ENCODE peak calls at places on chromosomes 1 and 21, in seven cellular contexts. F, N, H, W, B, U and E are unnamed samples.

GRCh38 chr1:7427901-7428300 is 343.2 kb upstream of the VAMP3 start:
- DNase-seq in F (no peak), N (no peak), H (no peak), W (peak; percentile 67), B (no peak), U (no peak), E (no peak)

GRCh38 chr1:168301664-168302320 is 21.1 kb downstream of the TBX19 start:
- DNase-seq in F (no peak), N (no peak), H (no peak), W (no peak), B (peak; percentile 96), U (no peak), E (no peak)

GRCh38 chr1:85068846-85069245 is 20.5 kb upstream of the MCOLN3 start:
- DNase-seq in F (no peak), N (no peak), H (no peak), W (no peak), B (no peak), U (no peak), E (no peak)

GRCh38 chr1:53848025-53848424 is 9.9 kb upstream of the NDC1 start:
- DNase-seq in F (no peak), N (no peak), H (no peak), W (no peak), B (no peak), U (no peak), E (no peak)

GRCh38 chr1:38014171-38014570 is 1.6 kb downstream of the UTP11 start:
- DNase-seq in F (no peak), N (no peak), H (no peak), W (no peak), B (no peak), U (no peak), E (no peak)

GRCh38 chr1:22259581-22260282 is 116.8 kb upstream of the WNT4 start:
- DNase-seq in F (no peak), N (no peak), H (no peak), W (peak; percentile 91), B (no peak), U (no peak), E (no peak)

GRCh38 chr1:85243336-85243735 is 16.1 kb downstream of the C1orf52 start:
- DNase-seq in F (no peak), N (no peak), H (no peak), W (no peak), B (no peak), U (no peak), E (no peak)

GRCh38 chr1:228988655-228989054 is 253.4 kb downstream of the RHOU start:
- DNase-seq in F (no peak), N (no peak), H (no peak), W (no peak), B (no peak), U (no peak), E (no peak)

GRCh38 chr1:99264201-99265021 is at the start of gene PLPPR4:
- DNase-seq in F (no peak), N (peak; percentile 17), H (peak; percentile 31), W (peak; percentile 71), B (peak; percentile 5), U (no peak), E (peak; percentile 33)

GRCh38 chr1:36880155-36881070 is 153.9 kb downstream of the GRIK3 start:
- DNase-seq in F (no peak), N (no peak), H (no peak), W (no peak), B (no peak), U (no peak), E (no peak)

GRCh38 chr21:25507522-25507921 is 99.8 kb downstream of the MRPL39 start:
- DNase-seq in F (no peak), N (no peak), H (no peak), W (no peak), B (no peak), U (no peak), E (no peak)

GRCh38 chr21:16583567-16583966 is 853.8 kb downstream of the USP25 start:
- DNase-seq in F (no peak), N (no peak), H (no peak), W (no peak), B (no peak), U (no peak), E (no peak)

GRCh38 chr1:26278835-26279597 is 870 bp upstream of the SH3BGRL3 start:
- DNase-seq in F (no peak), N (no peak), H (no peak), W (peak; percentile 60), B (peak; percentile 54), U (no peak), E (no peak)

GRCh38 chr1:182159443-182159842 is 97.9 kb upstream of the ZNF648 start:
- DNase-seq in F (no peak), N (no peak), H (no peak), W (no peak), B (no peak), U (no peak), E (no peak)

GRCh38 chr21:37339527-37339889 is 27.1 kb upstream of the DYRK1A start:
- DNase-seq in F (no peak), N (no peak), H (no peak), W (no peak), B (no peak), U (no peak), E (no peak)

GRCh38 chr21:37338671-37339526 is 27.7 kb upstream of the DYRK1A start:
- DNase-seq in F (peak; percentile 70), N (peak; percentile 51), H (no peak), W (peak; percentile 73), B (peak; percentile 95), U (no peak), E (no peak)

GRCh38 chr21:37335053-37335452 is 31.5 kb upstream of the DYRK1A start:
- DNase-seq in F (no peak), N (no peak), H (no peak), W (no peak), B (no peak), U (no peak), E (no peak)

GRCh38 chr21:37337179-37337578 is 29.4 kb upstream of the DYRK1A start:
- DNase-seq in F (no peak), N (no peak), H (no peak), W (no peak), B (no peak), U (no peak), E (no peak)

GRCh38 chr21:37337831-37338230 is 28.7 kb upstream of the DYRK1A start:
- DNase-seq in F (no peak), N (no peak), H (no peak), W (no peak), B (no peak), U (no peak), E (no peak)
- H3K27ac ChIP-seq in F (no peak overlapping the region), N (peak overlapping the region; percentile 76), H (no peak overlapping the region), W (no peak overlapping the region), B (no peak overlapping the region), U (no peak overlapping the region), E (no peak overlapping the region)

GRCh38 chr1:32980080-32980479 is 15.5 kb upstream of the RNF19B start:
- DNase-seq in F (no peak), N (no peak), H (no peak), W (no peak), B (no peak), U (no peak), E (no peak)
- H3K27ac ChIP-seq in F (no peak overlapping the region), N (no peak overlapping the region), H (no peak overlapping the region), W (no peak overlapping the region), B (peak overlapping the region; percentile 88), U (no peak overlapping the region), E (no peak overlapping the region)

GRCh38 chr1:45804671-45804973 is 1.2 kb downstream of the MAST2 start:
- DNase-seq in F (no peak), N (no peak), H (no peak), W (no peak), B (no peak), U (no peak), E (no peak)
- H3K27ac ChIP-seq in F (no peak overlapping the region), N (peak overlapping the region; percentile 52), H (no peak overlapping the region), W (peak overlapping the region; percentile 18), B (no peak overlapping the region), U (no peak overlapping the region), E (no peak overlapping the region)

DNA sequence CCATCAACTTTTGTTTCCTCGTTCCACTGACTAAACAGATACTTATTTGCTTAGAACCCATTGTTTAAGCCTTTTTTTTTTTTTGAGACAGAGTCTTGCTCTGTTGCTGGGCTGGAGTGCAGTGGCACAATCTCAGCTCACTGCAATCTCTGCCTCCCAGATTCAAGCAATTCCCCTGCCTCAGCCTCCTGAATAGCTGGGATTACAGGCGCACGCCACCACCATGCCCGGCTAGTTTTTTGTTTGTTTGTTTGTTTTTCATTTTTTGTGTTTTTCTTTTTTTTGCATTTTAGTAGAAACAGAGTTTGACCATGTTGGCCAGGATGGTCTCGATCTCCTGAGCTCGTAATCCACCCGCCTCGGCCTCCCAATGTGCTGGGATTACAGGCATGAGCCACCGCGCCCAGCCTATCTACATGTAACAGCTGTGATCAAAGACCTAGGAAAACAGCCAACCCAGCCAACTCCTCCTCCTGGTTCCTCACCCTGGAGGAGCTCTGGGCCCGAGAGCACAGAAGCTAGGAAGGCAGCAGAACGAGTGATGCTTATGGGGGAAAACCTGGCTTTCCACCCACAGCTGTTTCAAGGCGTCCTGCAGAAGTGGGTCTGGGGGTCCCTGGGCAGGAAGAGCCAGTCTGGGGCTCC is 32.9 kb downstream of the KCNN3 start:
- DNase-seq in F (no peak), N (peak; percentile 79), H (no peak), W (no peak), B (no peak), U (no peak), E (no peak)
- H3K27ac ChIP-seq in F (no peak overlapping the region), N (peak overlapping the region; percentile 58), H (no peak overlapping the region), W (no peak overlapping the region), B (no peak overlapping the region), U (no peak overlapping the region), E (no peak overlapping the region)

GRCh38 chr1:204462229-204462561 is 32.4 kb downstream of the PIK3C2B start:
- DNase-seq in F (no peak), N (no peak), H (no peak), W (no peak), B (no peak), U (no peak), E (no peak)

GRCh38 chr1:204464701-204465100 is 29.9 kb downstream of the PIK3C2B start:
- DNase-seq in F (no peak), N (no peak), H (no peak), W (no peak), B (no peak), U (no peak), E (no peak)

GRCh38 chr1:204461331-204462228 is 33.0 kb downstream of the PIK3C2B start:
- DNase-seq in F (no peak), N (no peak), H (no peak), W (no peak), B (no peak), U (peak; percentile 32), E (no peak)

GRCh38 chr1:204464174-204464573 is 30.4 kb downstream of the PIK3C2B start:
- DNase-seq in F (no peak), N (no peak), H (no peak), W (no peak), B (no peak), U (no peak), E (no peak)

GRCh38 chr1:204463125-204464060 is 31.2 kb downstream of the PIK3C2B start:
- DNase-seq in F (no peak), N (no peak), H (no peak), W (no peak), B (no peak), U (no peak), E (no peak)
- H3K27ac ChIP-seq in F (no peak overlapping the region), N (peak overlapping the region; percentile 77), H (peak overlapping the region; percentile 98), W (peak overlapping the region; percentile 48), B (no peak overlapping the region), U (no peak overlapping the region), E (peak overlapping the region; percentile 98)

GRCh38 chr1:64584479-64584878 is 114.5 kb downstream of the CACHD1 start:
- DNase-seq in F (no peak), N (no peak), H (no peak), W (no peak), B (no peak), U (no peak), E (no peak)
- H3K27ac ChIP-seq in F (no peak overlapping the region), N (no peak overlapping the region), H (no peak overlapping the region), W (no peak overlapping the region), B (no peak overlapping the region), U (no peak overlapping the region), E (no peak overlapping the region)